ENCODE peak calls at places on chromosomes 6 and 20, in four cellular contexts. N is upper lobe of right lung, H is NCI-H510A, G is mesothelial cell of epicardium. X is an unnamed sample.

GRCh38 chr20:34792687-34793363 is 32.6 kb downstream of the NCOA6 start:
- DNase-seq in G (no peak), H (no peak), N (no peak), X (no peak)

GRCh38 chr6:160041608-160042007 is 72.7 kb downstream of the IGF2R start:
- DNase-seq in N (peak; percentile 80), G (no peak), H (no peak), X (peak; percentile 91)

GRCh38 chr20:22207280-22207679 is 377.1 kb downstream of the FOXA2 start:
- DNase-seq in H (no peak), G (no peak), N (no peak), X (no peak)

GRCh38 chr20:5160882-5161281 is 34.1 kb downstream of the CDS2 start:
- DNase-seq in G (no peak), N (no peak), H (no peak), X (peak; percentile 52)

GRCh38 chr6:127481628-127482027 is 22.4 kb upstream of the KIAA0408 start:
- DNase-seq in G (no peak), H (no peak), N (no peak), X (no peak)

GRCh38 chr6:44217332-44218143 is 812 bp downstream of the MYMX start:
- DNase-seq in N (peak; percentile 75), G (no peak), H (no peak), X (peak; percentile 37)

GRCh38 chr6:121884056-121884455 is 448.6 kb downstream of the GJA1 start:
- DNase-seq in G (no peak), H (no peak), N (no peak), X (peak; percentile 20)

GRCh38 chr6:131602913-131603312 is 25.1 kb downstream of the MED23 start:
- DNase-seq in N (no peak), G (no peak), H (no peak), X (peak; percentile 80)

GRCh38 chr20:34437330-34437986 is 74.4 kb downstream of the ITCH start:
- DNase-seq in H (no peak), N (no peak), G (no peak), X (no peak)

GRCh38 chr20:53834044-53834442 is 236.4 kb downstream of the BCAS1 start:
- DNase-seq in H (no peak), G (no peak), N (no peak), X (no peak)

GRCh38 chr6:74631558-74631957 is 574.3 kb downstream of the COL12A1 start:
- DNase-seq in H (no peak), N (no peak), G (no peak), X (peak; percentile 52)

GRCh38 chr6:37931076-37931465 is 111.5 kb downstream of the ZFAND3 start:
- DNase-seq in N (no peak), G (no peak), H (no peak), X (no peak)

GRCh38 chr20:37600486-37600885 is 72.8 kb upstream of the BLCAP start:
- DNase-seq in H (no peak), N (no peak), G (no peak), X (no peak)

GRCh38 chr6:83221886-83222479 is 28.8 kb downstream of the RWDD2A start:
- DNase-seq in H (no peak), G (no peak), N (no peak), X (peak; percentile 26)

GRCh38 chr6:7159790-7160525 is 52.2 kb downstream of the RREB1 start:
- DNase-seq in H (no peak), N (no peak), G (no peak), X (no peak)

GRCh38 chr20:2820896-2821869 is 5.0 kb downstream of the TMEM239 start:
- DNase-seq in N (peak; percentile 61), G (no peak), H (no peak), X (no peak)

GRCh38 chr6:127586372-127586771 is 9.4 kb downstream of the C6orf58 start:
- DNase-seq in G (no peak), H (no peak), N (no peak), X (no peak)

GRCh38 chr6:118710616-118711015 is 59.2 kb upstream of the CEP85L start:
- DNase-seq in G (no peak), H (no peak), N (no peak), X (no peak)

GRCh38 chr6:64497634-64498033 is 862.0 kb downstream of the PHF3 start:
- DNase-seq in N (no peak), G (no peak), H (no peak), X (no peak)